ENCODE peak calls at places on chromosomes 4 and X, in nine cellular contexts. R is psoas muscle; V is H7; U is GM23248; L is fibroblast of the conjunctiva; T is iris pigment epithelial cell; O is GM12891; C is activated T-cell treated with anti-CD3 and anti-CD28 coated beads, Interleukin-2, amount 50 U/mL, for 4 hours; Y is mucosa of descending colon. G is an unnamed sample.

GRCh38 chrX:120462370-120462769 is 6.7 kb downstream of the LAMP2 start:
- DNase-seq in C (no peak), T (no peak), U (no peak), Y (no peak), O (no peak), R (no peak), V (no peak), L (no peak), G (no peak)

GRCh38 chrX:49155243-49155899 is 7.2 kb upstream of the MAGIX start:
- DNase-seq in R (no peak), U (peak), V (peak), L (no peak), T (peak), O (no peak), Y (no peak), C (no peak), G (peak)

GRCh38 chr4:183284229-183284628 is 35.8 kb downstream of the CLDN22 start:
- DNase-seq in R (no peak), U (no peak), C (no peak), V (no peak), T (no peak), L (no peak), Y (no peak), O (no peak), G (peak)

GRCh38 chr4:118783887-118784286 is 52.0 kb downstream of the SEC24D start:
- DNase-seq in V (no peak), Y (no peak), U (peak), C (no peak), L (no peak), O (no peak), R (peak), T (peak), G (no peak)

GRCh38 chr4:179751669-179752068 is 2309.4 kb upstream of the AGA start:
- DNase-seq in U (no peak), Y (no peak), C (no peak), V (no peak), L (no peak), O (no peak), T (no peak), R (no peak), G (no peak)

GRCh38 chr4:1187182-1187581 is 14.8 kb upstream of the SPON2 start:
- DNase-seq in R (no peak), L (no peak), U (no peak), T (peak), O (no peak), C (peak), Y (no peak), V (no peak), G (no peak)

GRCh38 chr4:157225096-157225495 is 4.6 kb downstream of the GRIA2 start:
- DNase-seq in O (no peak), T (no peak), U (no peak), R (no peak), C (no peak), Y (no peak), L (no peak), V (no peak), G (no peak)

GRCh38 chrX:46279925-46280313 is 265.3 kb downstream of the ZNF674 start:
- DNase-seq in O (no peak), T (peak), Y (no peak), V (no peak), L (no peak), R (no peak), U (peak), C (no peak), G (no peak)

GRCh38 chr4:77220841-77221613 is 64.0 kb downstream of the CCNG2 start:
- DNase-seq in R (no peak), C (no peak), U (peak), Y (no peak), T (peak), V (no peak), L (no peak), O (no peak), G (peak)

GRCh38 chrX:24424948-24425347 is 40.1 kb upstream of the PDK3 start:
- DNase-seq in C (no peak), Y (no peak), V (no peak), O (no peak), R (peak), U (peak), T (peak), L (no peak), G (peak)

GRCh38 chrX:102113367-102113766 is 12.1 kb upstream of the TCEAL2 start:
- DNase-seq in T (no peak), L (no peak), U (no peak), R (no peak), C (no peak), O (no peak), V (no peak), Y (no peak), G (no peak)

GRCh38 chr4:110631582-110632505 is 9.0 kb upstream of the PITX2 start:
- DNase-seq in Y (peak), C (no peak), R (peak), V (peak), U (peak), O (peak), L (peak), T (peak), G (peak)

GRCh38 chr4:152972821-152973613 is 36.9 kb downstream of the FHDC1 start:
- DNase-seq in U (peak), C (no peak), O (no peak), L (peak), R (peak), V (no peak), Y (no peak), T (peak), G (peak)

GRCh38 chrX:123215397-123216089 is 31.5 kb downstream of the GRIA3 start:
- DNase-seq in L (no peak), V (no peak), Y (no peak), U (peak), O (no peak), R (no peak), C (no peak), T (no peak), G (no peak)

GRCh38 chr4:866761-867390 is 40.9 kb upstream of the CPLX1 start:
- DNase-seq in R (no peak), T (peak), O (no peak), Y (no peak), U (no peak), L (no peak), V (no peak), C (no peak), G (peak)

GRCh38 chr4:56575820-56576429 is 70.3 kb downstream of the ARL9 start:
- DNase-seq in R (no peak), C (no peak), Y (no peak), U (peak), L (peak), V (peak), O (no peak), T (peak), G (peak)

GRCh38 chrX:47483310-47484268 is 567 bp upstream of the ZNF41 start:
- DNase-seq in R (peak), T (peak), V (peak), U (peak), L (no peak), Y (no peak), O (no peak), C (no peak), G (peak)

GRCh38 chrX:69189972-69190371 is 24.7 kb upstream of the PJA1 start:
- DNase-seq in T (no peak), Y (no peak), O (no peak), L (no peak), R (no peak), C (no peak), V (peak), U (no peak), G (no peak)

GRCh38 chr4:102625232-102625930 is 124.2 kb downstream of the NFKB1 start:
- DNase-seq in U (peak), O (peak), T (peak), C (peak), Y (no peak), L (peak), R (no peak), V (peak), G (no peak)

G was measured in astrocyte of the hippocampus.